ENCODE peak calls at places on chromosomes 12 and 14, in eight cellular contexts. A is PC-3, M is brain microvascular endothelial cell, G is breast epithelium, I is RWPE1, D is PC-9, L is uterus, C is cardiac muscle cell. W is an unnamed sample.

GRCh38 chr14:58133739-58134138 is 18.3 kb downstream of the ARMH4 start:
- DNase-seq in A (peak; percentile 97), M (peak; percentile 69), G (no peak), I (peak; percentile 38), D (no peak), L (no peak), C (peak; percentile 45), W (no peak)

GRCh38 chr14:23577004-23577681 is 1.4 kb downstream of the JPH4 start:
- DNase-seq in A (no peak), M (no peak), G (no peak), I (no peak), D (no peak), L (no peak), C (peak; percentile 44), W (no peak)

GRCh38 chr12:14769462-14769836 is 33.8 kb downstream of the WBP11 start:
- DNase-seq in A (no peak), M (no peak), G (no peak), I (no peak), D (no peak), L (peak; percentile 54), C (peak; percentile 49), W (peak; percentile 74)

GRCh38 chr14:90383731-90384542 is 12.9 kb upstream of the CALM1 start:
- DNase-seq in A (peak; percentile 39), M (peak; percentile 36), G (peak; percentile 55), I (peak; percentile 18), D (no peak), L (peak; percentile 66), C (peak; percentile 76), W (peak; percentile 86)

GRCh38 chr14:71597955-71598659 is 334.1 kb upstream of the RGS6 start:
- DNase-seq in A (no peak), M (no peak), G (no peak), I (no peak), D (no peak), L (no peak), C (no peak), W (no peak)

GRCh38 chr12:104578453-104578852 is 121.7 kb downstream of the CHST11 start:
- DNase-seq in A (peak; percentile 65), M (peak; percentile 96), G (no peak), I (no peak), D (no peak), L (no peak), C (peak; percentile 49), W (no peak)

GRCh38 chr14:23513466-23514008 is 38.0 kb downstream of the ZFHX2 start:
- DNase-seq in A (no peak), M (no peak), G (no peak), I (no peak), D (no peak), L (no peak), C (no peak), W (no peak)

GRCh38 chr14:37061697-37062096 is 110.7 kb downstream of the SLC25A21 start:
- DNase-seq in A (no peak), M (no peak), G (no peak), I (no peak), D (no peak), L (no peak), C (no peak), W (no peak)

GRCh38 chr12:1922075-1922709 is 3.7 kb upstream of the CACNA2D4 start:
- DNase-seq in A (no peak), M (no peak), G (no peak), I (no peak), D (no peak), L (peak; percentile 11), C (no peak), W (no peak)

GRCh38 chr12:75361408-75361807 is 26.9 kb downstream of the GLIPR1L1 start:
- DNase-seq in A (no peak), M (no peak), G (no peak), I (no peak), D (no peak), L (no peak), C (no peak), W (no peak)
- H3K27ac ChIP-seq in A (no peak overlapping the region), M (no peak overlapping the region), G (no peak overlapping the region), I (no peak overlapping the region), D (no peak overlapping the region), L (no peak overlapping the region), C (no peak overlapping the region), W (no peak overlapping the region)

GRCh38 chr14:33678012-33678411 is 272.9 kb downstream of the EGLN3 start:
- DNase-seq in A (no peak), M (no peak), G (no peak), I (no peak), D (no peak), L (no peak), C (no peak), W (no peak)

GRCh38 chr14:33674716-33675115 is 276.2 kb downstream of the EGLN3 start:
- DNase-seq in A (no peak), M (no peak), G (no peak), I (no peak), D (no peak), L (no peak), C (no peak), W (no peak)

GRCh38 chr14:33679025-33679424 is 271.8 kb downstream of the EGLN3 start:
- DNase-seq in A (no peak), M (no peak), G (no peak), I (no peak), D (no peak), L (no peak), C (no peak), W (no peak)

GRCh38 chr14:33675415-33676130 is 275.3 kb downstream of the EGLN3 start:
- DNase-seq in A (peak; percentile 10), M (no peak), G (no peak), I (no peak), D (no peak), L (no peak), C (no peak), W (no peak)

GRCh38 chr14:33676135-33676566 is 274.7 kb downstream of the EGLN3 start:
- DNase-seq in A (peak; percentile 78), M (peak; percentile 69), G (no peak), I (peak; percentile 52), D (no peak), L (no peak), C (peak; percentile 74), W (no peak)
- TF ChIP-seq CTCF in A (peak; percentile 87), M (peak; percentile 78), G (no peak), I (no peak), D (peak; percentile 18), L (no peak), C (peak; percentile 62), W (no peak)

DNA sequence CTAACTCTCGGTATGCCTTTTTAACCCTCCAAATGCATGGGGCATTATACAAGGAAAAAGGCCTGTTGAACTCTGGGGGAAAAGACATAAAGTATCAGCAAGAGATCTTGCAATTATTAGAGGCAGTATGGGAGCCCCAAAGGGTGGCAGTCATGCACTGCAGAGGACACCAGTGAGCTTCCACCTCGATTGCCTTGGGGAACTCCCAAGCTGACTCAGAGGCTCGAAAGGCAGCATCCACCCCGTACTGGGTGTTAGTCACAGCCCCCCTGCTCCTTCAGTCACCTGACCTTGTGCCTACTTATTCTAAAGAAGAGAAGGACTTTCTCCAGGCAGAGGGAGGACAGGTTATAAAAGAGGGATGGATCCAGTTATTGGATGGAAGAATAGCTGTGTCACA is 781.4 kb upstream of the TMEM132C start:
- DNase-seq in A (peak; percentile 98), M (peak; percentile 95), G (no peak), I (peak; percentile 68), D (no peak), L (no peak), C (no peak), W (no peak)
- H3K27ac ChIP-seq in A (peak overlapping the region; percentile 79), M (no peak overlapping the region), G (no peak overlapping the region), I (no peak overlapping the region), D (no peak overlapping the region), L (no peak overlapping the region), C (no peak overlapping the region), W (no peak overlapping the region)

GRCh38 chr14:63493246-63493645 is 49.9 kb downstream of the PPP2R5E start:
- DNase-seq in A (peak; percentile 41), M (no peak), G (no peak), I (no peak), D (no peak), L (no peak), C (peak; percentile 32), W (no peak)
- TF ChIP-seq CTCF in A (peak; percentile 45), M (peak; percentile 48), G (no peak), I (no peak), D (no peak), L (no peak), C (peak; percentile 10), W (no peak)

DNA sequence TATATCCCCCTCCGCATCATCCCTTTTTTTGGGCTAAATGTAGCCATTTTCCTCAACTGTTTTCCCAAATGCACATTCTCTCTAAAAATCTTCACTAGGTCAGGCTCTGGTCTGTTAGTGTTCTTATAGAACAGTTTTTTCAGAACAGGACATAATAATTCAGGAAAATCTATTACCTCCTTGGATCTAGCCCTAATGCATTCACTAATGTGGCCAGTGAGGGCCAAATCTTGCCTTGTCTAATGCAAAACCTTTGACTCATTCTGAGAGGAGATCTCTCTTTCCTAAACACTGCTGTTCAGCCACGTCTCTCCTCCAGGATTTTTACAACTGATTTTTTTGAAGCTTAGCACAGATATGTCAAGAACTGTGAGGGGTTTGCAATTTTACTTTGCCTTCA is 15.5 kb downstream of the C14orf132 start:
- DNase-seq in A (no peak), M (no peak), G (no peak), I (no peak), D (no peak), L (no peak), C (no peak), W (no peak)
- H3K27ac ChIP-seq in A (no peak overlapping the region), M (peak overlapping the region; percentile 66), G (peak overlapping the region; percentile 48), I (no peak overlapping the region), D (no peak overlapping the region), L (peak overlapping the region; percentile 91), C (no peak overlapping the region), W (peak overlapping the region; percentile 89)

GRCh38 chr12:56346663-56347062 is 8.0 kb downstream of the IL23A start:
- DNase-seq in A (no peak), M (no peak), G (no peak), I (no peak), D (no peak), L (no peak), C (no peak), W (no peak)
- TF ChIP-seq CTCF in A (no peak), M (no peak), G (no peak), I (no peak), D (no peak), L (no peak), C (no peak), W (no peak)

GRCh38 chr14:60093606-60094005 is 1.9 kb downstream of the PCNX4 start:
- DNase-seq in A (peak; percentile 30), M (no peak), G (no peak), I (no peak), D (no peak), L (no peak), C (no peak), W (no peak)
- H3K27ac ChIP-seq in A (no peak overlapping the region), M (peak overlapping the region; percentile 96), G (peak overlapping the region; percentile 100), I (no peak overlapping the region), D (peak overlapping the region; percentile 94), L (peak overlapping the region; percentile 93), C (peak overlapping the region; percentile 98), W (peak overlapping the region; percentile 99)

DNA sequence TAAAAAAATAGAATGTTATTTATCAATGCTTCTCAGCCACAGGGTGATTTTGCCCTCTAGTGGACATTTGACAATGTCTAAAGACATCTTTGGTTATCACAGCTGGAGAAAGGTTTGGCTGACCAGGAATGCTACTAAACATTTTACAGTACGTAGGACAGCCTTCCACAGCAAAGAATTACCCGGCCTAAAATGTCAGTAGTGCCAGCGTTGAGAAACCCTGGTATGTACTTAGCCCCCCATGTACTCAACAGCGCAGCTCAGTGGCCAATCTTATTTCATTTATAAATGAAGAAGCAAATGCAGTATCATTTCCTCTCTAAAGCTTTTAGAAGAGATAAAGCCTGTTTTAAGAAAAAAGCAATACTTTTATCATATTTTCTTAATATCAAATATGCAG is 5.8 kb downstream of the MARK3 start:
- DNase-seq in A (peak; percentile 77), M (peak; percentile 57), G (no peak), I (peak; percentile 38), D (peak; percentile 72), L (no peak), C (peak; percentile 92), W (no peak)
- TF ChIP-seq CTCF in A (peak; percentile 90), M (peak; percentile 78), G (no peak), I (peak; percentile 86), D (peak; percentile 97), L (peak; percentile 37), C (peak; percentile 74), W (peak; percentile 35)

W was measured in coronary artery.